ENCODE peak calls at places on chromosomes 12 and 14, in four cellular contexts. I, V, F and U are unnamed samples.

GRCh38 chr14:35114036-35114435 is 7.8 kb downstream of the PPP2R3C start:
- DNase-seq in I (no peak), V (no peak), F (peak; percentile 24), U (no peak)

GRCh38 chr12:11827096-11827841 is 177.8 kb downstream of the ETV6 start:
- DNase-seq in I (no peak), V (no peak), F (no peak), U (no peak)

GRCh38 chr12:20376984-20377383 is 8.6 kb downstream of the PDE3A start:
- DNase-seq in I (no peak), V (no peak), F (peak; percentile 62), U (no peak)

GRCh38 chr14:105299654-105300541 is 903 bp downstream of the BRF1 start:
- DNase-seq in I (no peak), V (no peak), F (no peak), U (peak; percentile 36)

GRCh38 chr14:63454863-63455622 is 88.1 kb downstream of the PPP2R5E start:
- DNase-seq in I (no peak), V (no peak), F (peak; percentile 66), U (no peak)

GRCh38 chr14:24662753-24663152 is 28.8 kb upstream of the GZMB start:
- DNase-seq in I (no peak), V (no peak), F (no peak), U (no peak)

GRCh38 chr14:24688030-24688658 is 54.2 kb upstream of the GZMB start:
- DNase-seq in I (no peak), V (no peak), F (no peak), U (no peak)

GRCh38 chr12:33634544-33634943 is 194.9 kb upstream of the SYT10 start:
- DNase-seq in I (no peak), V (no peak), F (no peak), U (no peak)

GRCh38 chr12:30931222-30931621 is 4.7 kb downstream of the TSPAN11 start:
- DNase-seq in I (no peak), V (no peak), F (no peak), U (no peak)

GRCh38 chr12:71556881-71557280 is 106.8 kb downstream of the ZFC3H1 start:
- DNase-seq in I (no peak), V (peak; percentile 13), F (peak; percentile 69), U (no peak)

GRCh38 chr12:59940676-59941342 is 345.0 kb downstream of the SLC16A7 start:
- DNase-seq in I (no peak), V (no peak), F (no peak), U (no peak)

GRCh38 chr12:15530361-15530760 is 208.1 kb downstream of the PTPRO start:
- DNase-seq in I (no peak), V (no peak), F (no peak), U (no peak)

GRCh38 chr12:102629262-102629888 is 149.0 kb upstream of the IGF1 start:
- DNase-seq in I (no peak), V (no peak), F (no peak), U (no peak)

GRCh38 chr14:60651936-60652673 is 2.8 kb upstream of the SIX1 start:
- DNase-seq in I (no peak), V (no peak), F (no peak), U (no peak)

GRCh38 chr12:130070017-130070653 is 92.1 kb upstream of the FZD10 start:
- DNase-seq in I (peak; percentile 73), V (no peak), F (no peak), U (no peak)

GRCh38 chr12:102539651-102540553 is 59.5 kb upstream of the IGF1 start:
- DNase-seq in I (no peak), V (no peak), F (peak; percentile 34), U (no peak)

GRCh38 chr12:50507930-50508329 is 3.1 kb downstream of the DIP2B start:
- DNase-seq in I (no peak), V (no peak), F (no peak), U (no peak)

DNA sequence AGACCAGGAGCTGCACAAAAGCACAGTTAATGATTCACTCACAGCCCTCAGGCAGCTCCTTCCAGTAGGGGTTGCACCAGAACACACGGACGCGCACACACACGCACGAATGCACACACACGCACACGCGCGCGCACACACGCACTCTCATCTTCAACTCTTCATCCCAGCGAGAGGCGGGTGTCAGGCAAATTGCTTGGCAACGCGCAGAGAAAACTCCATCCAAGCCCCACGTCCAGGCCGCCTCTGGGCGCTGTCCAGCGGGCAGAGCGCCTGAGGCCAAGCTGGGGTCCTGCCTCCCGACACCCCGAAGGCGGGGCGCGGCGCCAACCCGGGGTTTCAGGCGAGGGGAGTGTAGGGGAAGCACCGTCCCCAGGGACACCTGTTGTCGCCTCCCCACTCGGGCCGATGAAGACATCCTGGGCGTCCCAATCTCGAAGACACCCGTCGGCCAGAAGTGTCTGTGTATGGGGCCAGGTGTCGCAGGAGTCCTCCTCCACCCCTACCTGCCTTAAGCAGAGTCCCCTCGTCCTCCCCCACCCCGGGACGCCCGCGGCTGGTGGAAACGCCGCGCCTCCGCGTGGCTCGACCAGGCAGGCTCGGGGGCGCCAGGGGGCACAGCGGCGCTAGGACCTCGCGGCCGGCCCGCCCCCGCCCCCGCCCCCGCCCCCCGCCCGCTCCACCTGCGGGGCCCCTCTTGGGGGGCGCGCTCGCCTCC is 35.6 kb upstream of the STON2 start:
- DNase-seq in I (peak; percentile 69), V (no peak), F (peak; percentile 11), U (peak; percentile 73)
- TF ChIP-seq CTCF in I (no peak), V (no peak), F (no peak), U (no peak)

DNA sequence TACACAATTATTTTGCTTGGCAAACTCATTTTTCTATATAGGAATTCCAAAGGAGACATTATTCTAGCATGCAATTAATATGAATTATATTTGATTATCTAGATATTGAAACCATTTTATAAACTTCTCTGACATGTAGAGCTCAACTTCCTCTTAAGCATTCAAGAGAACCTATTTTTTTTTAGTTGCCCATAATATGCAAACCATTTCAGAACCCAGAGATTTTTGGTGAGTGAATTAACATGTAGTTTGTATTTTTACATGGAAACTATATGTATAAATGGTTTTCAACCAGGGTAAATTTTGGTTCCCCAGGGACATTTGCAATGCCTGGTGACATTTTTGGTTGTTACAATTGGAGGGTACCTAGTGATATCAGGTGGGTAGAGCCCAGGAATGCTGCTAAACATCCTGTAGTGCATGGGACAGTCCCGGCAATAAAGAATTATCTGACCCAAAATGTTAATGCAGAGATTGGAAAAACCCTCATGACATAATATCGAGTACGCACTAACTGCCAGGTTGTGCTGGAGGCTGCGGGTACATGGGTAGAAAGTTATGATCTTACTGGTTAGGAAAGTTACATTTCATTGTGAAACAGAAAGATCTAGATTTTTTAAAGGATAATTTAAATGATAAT is 338.9 kb upstream of the GARIN2 start:
- DNase-seq in I (no peak), V (no peak), F (no peak), U (no peak)
- H3K4me3 ChIP-seq in I (no peak overlapping the region), V (no peak overlapping the region), F (no peak overlapping the region), U (no peak overlapping the region)

GRCh38 chr12:58105225-58106119 is 164.1 kb downstream of the ATP23 start:
- DNase-seq in I (no peak), V (no peak), F (peak; percentile 8), U (no peak)
- TF ChIP-seq CTCF in I (no peak), V (peak; percentile 29), F (peak; percentile 39), U (no peak)

GRCh38 chr14:50785506-50786063 is 45.4 kb downstream of the NIN start:
- DNase-seq in I (no peak), V (no peak), F (no peak), U (no peak)
- H3K4me3 ChIP-seq in I (no peak overlapping the region), V (no peak overlapping the region), F (no peak overlapping the region), U (no peak overlapping the region)

GRCh38 chr14:51398898-51399297 is 158.9 kb downstream of the TMX1 start:
- DNase-seq in I (no peak), V (no peak), F (peak; percentile 81), U (no peak)
- TF ChIP-seq CTCF in I (no peak), V (no peak), F (peak; percentile 11), U (no peak)